ENCODE peak calls at places on chromosome 20, in four cellular contexts. L, E, D and T are unnamed samples.
A peak's percentile ranks its signal among the peaks of the same experiment; 100 is the strongest.

GRCh38 chr20:36030143-36030542 is 61.8 kb downstream of the CNBD2 start:
- DNase-seq in D (no peak), E (no peak), L (no peak), T (no peak)

GRCh38 chr20:45307076-45307645 is 521 bp downstream of the RBPJL start:
- DNase-seq in E (no peak), D (no peak), L (no peak), T (no peak)

GRCh38 chr20:2986466-2986865 is 57.0 kb upstream of the GNRH2 start:
- DNase-seq in E (no peak), L (no peak), D (no peak), T (no peak)

GRCh38 chr20:20824924-20825584 is 112.6 kb upstream of the RALGAPA2 start:
- DNase-seq in L (peak; percentile 83), D (peak; percentile 57), E (peak; percentile 29), T (peak; percentile 35)

GRCh38 chr20:50551288-50551687 is 41.1 kb downstream of the PTPN1 start:
- DNase-seq in E (no peak), L (no peak), D (no peak), T (no peak)

GRCh38 chr20:42218566-42218965 is 600.4 kb upstream of the CHD6 start:
- DNase-seq in L (no peak), D (no peak), E (no peak), T (no peak)

GRCh38 chr20:35225319-35226125 is 968 bp upstream of the MMP24 start:
- DNase-seq in D (no peak), E (no peak), L (no peak), T (no peak)

GRCh38 chr20:62726716-62727583 is 18.3 kb downstream of the NTSR1 start:
- DNase-seq in E (no peak), L (no peak), D (no peak), T (no peak)

GRCh38 chr20:32520927-32521203 is 64.3 kb downstream of the NOL4L start:
- DNase-seq in D (no peak), E (no peak), L (no peak), T (no peak)
- H3K27ac ChIP-seq in D (no peak overlapping the region), E (no peak overlapping the region), L (no peak overlapping the region), T (no peak overlapping the region)

DNA sequence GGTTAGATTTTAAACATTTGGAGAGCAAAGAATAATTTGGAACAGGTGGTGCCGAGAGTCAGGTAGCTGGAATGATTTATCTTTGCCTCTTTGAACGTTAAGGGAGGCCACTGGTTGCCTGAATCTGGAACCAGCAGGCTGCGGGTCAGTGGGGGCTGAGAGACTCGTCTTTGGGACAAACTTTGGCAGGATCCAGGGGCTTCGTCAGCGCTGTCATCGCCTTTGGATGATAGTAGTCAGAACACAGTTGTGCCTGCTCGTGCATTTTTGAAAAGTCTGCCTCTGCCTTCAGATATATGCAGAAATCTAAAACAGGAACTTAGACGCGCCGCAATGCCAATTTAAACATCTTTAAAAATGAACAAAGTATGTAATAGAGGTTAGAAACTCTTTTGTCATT is 5.0 kb downstream of the EYA2 start:
- DNase-seq in L (no peak), D (no peak), E (no peak), T (no peak)
- H3K27ac ChIP-seq in L (no peak overlapping the region), D (no peak overlapping the region), E (no peak overlapping the region), T (no peak overlapping the region)

DNA sequence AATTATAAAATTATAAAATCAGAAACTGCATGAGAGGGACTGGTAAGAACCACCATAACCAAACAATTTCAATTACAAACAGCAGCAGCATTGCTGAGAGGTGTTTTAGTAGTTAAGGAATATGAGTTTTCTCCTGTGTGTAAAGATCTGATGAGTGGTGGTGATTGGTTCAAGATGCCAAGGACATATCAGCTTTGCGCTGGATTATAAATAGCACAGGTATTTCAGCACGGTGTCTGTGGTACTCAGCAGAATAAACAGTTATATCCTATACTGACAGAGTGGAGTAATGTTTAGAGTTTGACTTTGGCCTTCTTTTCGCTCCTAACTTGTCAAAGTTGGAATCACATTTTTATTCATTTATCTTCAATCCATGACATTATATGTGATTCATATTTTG is 501.0 kb downstream of the CDH26 start:
- DNase-seq in D (no peak), E (no peak), L (no peak), T (no peak)
- H3K27ac ChIP-seq in D (no peak overlapping the region), E (no peak overlapping the region), L (no peak overlapping the region), T (no peak overlapping the region)

DNA sequence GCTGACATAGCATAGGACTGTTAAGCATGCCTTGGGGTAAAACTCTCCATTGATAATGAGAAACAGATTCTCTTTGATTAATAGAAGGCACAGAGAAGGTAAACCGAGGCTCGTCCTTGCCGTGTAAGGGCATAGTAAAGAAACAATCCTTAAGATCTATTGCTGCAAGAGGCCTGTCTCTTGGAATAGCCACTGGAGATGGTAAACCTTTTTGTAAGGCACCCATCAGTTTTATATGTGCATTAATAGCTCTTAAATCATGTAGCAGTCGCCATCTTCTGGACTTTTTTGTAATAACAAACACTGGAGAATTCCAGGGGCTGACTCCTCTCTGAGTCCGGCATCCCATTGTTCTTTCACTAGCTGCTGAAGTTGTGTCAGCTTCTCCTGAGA is 8.4 kb upstream of the ABHD12 start:
- DNase-seq in E (peak; percentile 23), D (peak; percentile 41), L (no peak), T (no peak)
- H3K27ac ChIP-seq in E (no peak overlapping the region), D (peak overlapping the region; percentile 46), L (no peak overlapping the region), T (no peak overlapping the region)

DNA sequence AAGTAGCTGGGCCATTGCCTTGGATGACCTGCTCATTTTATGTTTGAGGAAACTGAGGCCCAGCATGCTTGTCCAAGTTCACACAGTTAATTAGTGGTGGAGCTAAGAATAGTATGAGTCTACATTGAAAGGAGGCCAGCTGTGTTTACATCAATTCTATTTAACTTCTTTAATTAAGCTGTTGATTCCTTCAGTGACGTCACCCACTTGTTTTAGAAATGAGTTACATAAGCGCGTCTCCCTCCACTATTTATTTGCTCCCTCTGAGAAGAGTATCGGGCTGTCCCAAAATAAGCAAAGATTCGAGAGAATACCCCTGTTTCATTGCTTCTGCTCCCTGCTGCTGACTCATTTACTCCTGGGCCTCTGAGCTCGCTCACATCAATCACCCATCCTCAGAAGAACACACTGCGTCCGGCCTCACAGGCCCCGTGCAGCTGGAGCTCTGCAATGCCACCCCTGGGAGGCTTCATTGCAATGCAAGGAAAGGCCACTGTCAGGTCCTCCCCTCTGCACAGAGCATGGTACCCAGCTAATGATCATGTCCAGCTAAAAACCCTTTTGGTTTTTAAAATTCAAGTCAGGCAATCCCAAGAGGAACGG is 74.8 kb upstream of the BMP2 start:
- DNase-seq in E (no peak), D (no peak), L (no peak), T (no peak)
- H3K27ac ChIP-seq in E (no peak overlapping the region), D (no peak overlapping the region), L (no peak overlapping the region), T (no peak overlapping the region)

DNA sequence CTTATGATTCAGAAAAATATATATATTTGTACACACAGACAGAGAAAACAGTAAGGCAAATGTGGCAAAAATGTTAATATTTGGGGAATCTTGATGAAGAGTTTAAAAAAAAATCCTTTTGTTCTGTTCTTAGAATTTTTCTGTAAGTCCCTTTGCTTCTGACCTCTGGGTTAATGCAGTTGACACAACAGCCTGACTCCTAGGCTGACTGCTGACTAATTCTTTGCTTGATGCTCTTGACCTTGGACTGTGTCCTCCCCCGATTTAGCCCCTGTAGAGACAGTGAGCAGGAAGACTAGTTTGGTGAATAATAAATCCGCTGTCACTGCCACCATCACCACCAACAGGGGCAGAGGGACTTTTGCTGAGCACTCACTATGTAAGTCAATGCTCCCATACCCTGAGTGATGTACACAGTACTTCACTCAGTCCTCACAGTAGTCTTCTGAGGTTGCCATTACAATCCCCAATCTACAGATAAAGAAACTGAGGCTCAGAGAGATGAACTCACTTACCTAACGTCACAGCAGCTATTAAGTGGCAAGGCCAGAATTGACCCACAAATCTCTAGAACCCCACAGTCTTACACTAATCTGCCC is 71.7 kb downstream of the SNX5 start:
- DNase-seq in L (no peak), D (no peak), E (no peak), T (no peak)
- H3K27ac ChIP-seq in L (no peak overlapping the region), D (peak overlapping the region; percentile 56), E (no peak overlapping the region), T (no peak overlapping the region)

DNA sequence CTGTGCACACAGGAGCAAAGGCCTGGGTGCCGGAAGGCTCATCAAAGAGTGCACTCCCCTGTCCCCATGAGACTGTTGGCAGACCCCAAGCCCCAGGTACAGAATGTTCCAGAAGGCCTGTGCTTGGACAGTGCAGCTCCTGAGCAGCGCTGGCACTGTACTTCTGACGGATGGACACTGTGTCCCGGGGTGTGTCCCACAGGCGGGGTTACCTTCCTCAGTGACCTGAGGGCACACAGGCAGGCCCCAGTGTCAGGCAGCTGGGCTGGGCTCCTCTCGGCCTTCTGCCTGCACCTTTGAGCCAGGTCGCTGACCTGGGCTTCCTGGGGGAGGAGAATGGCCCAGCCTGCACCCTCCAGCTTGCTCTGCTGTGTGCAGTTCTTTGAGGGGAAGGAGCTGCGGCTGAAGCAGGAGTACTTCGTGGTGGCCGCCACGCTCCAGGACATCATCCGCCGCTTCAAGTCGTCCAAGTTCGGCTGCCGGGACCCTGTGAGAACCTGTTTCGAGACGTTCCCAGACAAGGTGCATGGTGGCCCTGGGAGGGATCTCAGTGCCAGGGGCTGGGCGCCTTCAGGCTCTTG is 30.1 kb downstream of the PYGB start:
- DNase-seq in E (no peak), D (peak; percentile 9), L (peak; percentile 36), T (no peak)
- H3K27ac ChIP-seq in E (no peak overlapping the region), D (no peak overlapping the region), L (no peak overlapping the region), T (no peak overlapping the region)